ENCODE peak calls at places on chromosomes 3 and 15, in nine cellular contexts. R, F, A, Q, M, L, H, X and K are unnamed samples.

GRCh38 chr3:55549172-55549571 is 62.1 kb upstream of the WNT5A start:
- DNase-seq in R (no peak), F (peak; percentile 29), A (peak; percentile 44), Q (no peak), M (no peak), L (no peak), H (no peak), X (no peak), K (no peak)

GRCh38 chr3:62361261-62361660 is 12.1 kb downstream of the FEZF2 start:
- DNase-seq in R (no peak), F (no peak), A (no peak), Q (no peak), M (no peak), L (no peak), H (no peak), X (no peak), K (no peak)

GRCh38 chr15:77527164-77527778 is 105.4 kb downstream of the LINGO1 start:
- DNase-seq in R (peak; percentile 47), F (peak; percentile 30), A (peak; percentile 79), Q (peak; percentile 38), M (no peak), L (no peak), H (no peak), X (peak; percentile 34), K (no peak)

GRCh38 chr3:36227982-36228381 is 152.3 kb upstream of the STAC start:
- DNase-seq in R (no peak), F (no peak), A (no peak), Q (no peak), M (no peak), L (no peak), H (no peak), X (no peak), K (no peak)

GRCh38 chr3:78951546-78951945 is 816.3 kb downstream of the ROBO1 start:
- DNase-seq in R (peak; percentile 23), F (no peak), A (peak; percentile 84), Q (no peak), M (no peak), L (no peak), H (no peak), X (no peak), K (peak; percentile 4)

GRCh38 chr3:172591876-172592771 is 68.9 kb upstream of the TNFSF10 start:
- DNase-seq in R (peak; percentile 44), F (no peak), A (peak; percentile 16), Q (no peak), M (no peak), L (peak; percentile 43), H (no peak), X (no peak), K (no peak)

GRCh38 chr15:79064496-79064895 is 26.1 kb downstream of the RASGRF1 start:
- DNase-seq in R (no peak), F (no peak), A (no peak), Q (no peak), M (no peak), L (no peak), H (no peak), X (no peak), K (no peak)

GRCh38 chr3:56799251-56799882 is 2.4 kb downstream of the ARHGEF3 start:
- DNase-seq in R (peak; percentile 60), F (peak; percentile 88), A (peak; percentile 63), Q (peak; percentile 62), M (no peak), L (no peak), H (no peak), X (no peak), K (no peak)

GRCh38 chr3:15453501-15453900 is 26.1 kb downstream of the EAF1 start:
- DNase-seq in R (no peak), F (no peak), A (no peak), Q (no peak), M (no peak), L (no peak), H (no peak), X (no peak), K (no peak)

GRCh38 chr3:13706451-13706850 is 157.5 kb downstream of the FBLN2 start:
- DNase-seq in R (no peak), F (no peak), A (no peak), Q (no peak), M (no peak), L (no peak), H (peak; percentile 23), X (peak; percentile 10), K (no peak)

GRCh38 chr3:52124766-52125165 is 29.5 kb downstream of the POC1A start:
- DNase-seq in R (no peak), F (no peak), A (no peak), Q (no peak), M (no peak), L (no peak), H (no peak), X (no peak), K (no peak)

GRCh38 chr15:53384417-53384816 is 375.0 kb downstream of the WDR72 start:
- DNase-seq in R (no peak), F (peak; percentile 21), A (no peak), Q (no peak), M (no peak), L (peak; percentile 23), H (peak; percentile 61), X (peak; percentile 29), K (no peak)

GRCh38 chr3:171465768-171466167 is 5.6 kb upstream of the TNIK start:
- DNase-seq in R (no peak), F (no peak), A (no peak), Q (no peak), M (no peak), L (no peak), H (no peak), X (no peak), K (no peak)
- H3K4me3 ChIP-seq in R (no peak overlapping the region), F (no peak overlapping the region), A (no peak overlapping the region), Q (no peak overlapping the region), M (no peak overlapping the region), L (no peak overlapping the region), H (no peak overlapping the region), X (no peak overlapping the region), K (no peak overlapping the region)

GRCh38 chr3:107767897-107768605 is 245.3 kb downstream of the BBX start:
- DNase-seq in R (no peak), F (no peak), A (no peak), Q (no peak), M (no peak), L (no peak), H (no peak), X (no peak), K (no peak)

GRCh38 chr3:107761391-107761790 is 238.6 kb downstream of the BBX start:
- DNase-seq in R (no peak), F (no peak), A (no peak), Q (no peak), M (no peak), L (no peak), H (no peak), X (no peak), K (no peak)

GRCh38 chr3:107760141-107760540 is 237.4 kb downstream of the BBX start:
- DNase-seq in R (no peak), F (no peak), A (no peak), Q (no peak), M (no peak), L (no peak), H (no peak), X (no peak), K (no peak)

GRCh38 chr3:107765524-107765923 is 242.8 kb downstream of the BBX start:
- DNase-seq in R (no peak), F (no peak), A (no peak), Q (no peak), M (no peak), L (no peak), H (no peak), X (no peak), K (no peak)
- TF ChIP-seq CTCF in R (no peak), F (no peak), A (no peak), Q (no peak), M (no peak), L (no peak), H (no peak), X (no peak), K (no peak)

GRCh38 chr3:158185711-158186110 is 75.8 kb downstream of the RSRC1 start:
- DNase-seq in R (no peak), F (no peak), A (no peak), Q (no peak), M (no peak), L (no peak), H (no peak), X (no peak), K (no peak)
- H3K4me3 ChIP-seq in R (no peak overlapping the region), F (no peak overlapping the region), A (no peak overlapping the region), Q (no peak overlapping the region), M (no peak overlapping the region), L (no peak overlapping the region), H (no peak overlapping the region), X (no peak overlapping the region), K (no peak overlapping the region)

DNA sequence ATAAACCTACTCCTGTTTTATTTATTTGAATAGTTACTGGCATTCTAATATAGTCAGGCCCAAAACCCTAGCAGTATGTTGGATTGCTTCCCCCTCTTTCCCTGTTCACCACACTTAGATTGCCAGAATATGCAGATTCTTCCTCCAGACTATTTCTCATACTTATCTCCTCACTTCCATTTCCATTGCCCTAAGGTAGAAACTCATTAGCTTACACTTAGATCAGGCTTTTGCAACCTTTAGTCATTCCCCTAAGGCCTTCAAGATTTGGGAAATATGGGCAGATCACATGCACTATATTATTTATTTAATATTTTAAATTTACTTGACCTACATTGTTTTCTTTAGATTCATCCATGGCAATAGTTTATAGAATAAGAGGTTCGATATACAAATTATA is 98.9 kb downstream of the MEIS2 start:
- DNase-seq in R (no peak), F (no peak), A (no peak), Q (no peak), M (no peak), L (no peak), H (no peak), X (no peak), K (no peak)
- TF ChIP-seq CTCF in R (no peak), F (no peak), A (no peak), Q (no peak), M (no peak), L (no peak), H (no peak), X (no peak), K (no peak)

GRCh38 chr15:60568301-60568742 is 89.4 kb upstream of the ICE2 start:
- DNase-seq in R (no peak), F (no peak), A (no peak), Q (no peak), M (no peak), L (peak; percentile 48), H (peak; percentile 54), X (no peak), K (no peak)
- H3K4me3 ChIP-seq in R (no peak overlapping the region), F (no peak overlapping the region), A (no peak overlapping the region), Q (no peak overlapping the region), M (no peak overlapping the region), L (no peak overlapping the region), H (no peak overlapping the region), X (no peak overlapping the region), K (no peak overlapping the region)